ENCODE peak calls at places on chromosomes 12 and 14, in seven cellular contexts. One of them, this sample, is unnamed.

GRCh38 chr14:61147369-61147897 is 133.7 kb downstream of the TMEM30B start:
- DNase-seq in Peyer's patch: no peak
- DNase-seq in fibroblast of pulmonary artery: peak
- DNase-seq in BJ: no peak
- DNase-seq in H54: no peak
- DNase-seq in activated B cell treated with CpG ODN at 0.5 μM for 24 hours: no peak
- DNase-seq in naive thymus-derived CD8-positive, alpha-beta T cell: no peak
- DNase-seq in this sample: no peak

GRCh38 chr14:93688239-93688666 is 100.0 kb downstream of the PRIMA1 start:
- DNase-seq in activated B cell treated with CpG ODN at 0.5 μM for 24 hours: no peak
- DNase-seq in fibroblast of pulmonary artery: no peak
- DNase-seq in BJ: no peak
- DNase-seq in naive thymus-derived CD8-positive, alpha-beta T cell: no peak
- DNase-seq in Peyer's patch: no peak
- DNase-seq in H54: no peak
- DNase-seq in this sample: no peak

GRCh38 chr12:115227137-115227615 is 543.2 kb upstream of the TBX3 start:
- DNase-seq in naive thymus-derived CD8-positive, alpha-beta T cell: no peak
- DNase-seq in BJ: peak
- DNase-seq in fibroblast of pulmonary artery: peak
- DNase-seq in Peyer's patch: no peak
- DNase-seq in H54: peak
- DNase-seq in activated B cell treated with CpG ODN at 0.5 μM for 24 hours: no peak
- DNase-seq in this sample: no peak

GRCh38 chr14:97065305-97066067 is 268.3 kb downstream of the VRK1 start:
- DNase-seq in Peyer's patch: no peak
- DNase-seq in activated B cell treated with CpG ODN at 0.5 μM for 24 hours: no peak
- DNase-seq in naive thymus-derived CD8-positive, alpha-beta T cell: no peak
- DNase-seq in fibroblast of pulmonary artery: no peak
- DNase-seq in BJ: no peak
- DNase-seq in H54: no peak
- DNase-seq in this sample: no peak

GRCh38 chr14:49512147-49512551 is 74.0 kb downstream of the RPS29 start:
- DNase-seq in H54: peak
- DNase-seq in fibroblast of pulmonary artery: peak
- DNase-seq in Peyer's patch: no peak
- DNase-seq in BJ: peak
- DNase-seq in activated B cell treated with CpG ODN at 0.5 μM for 24 hours: no peak
- DNase-seq in naive thymus-derived CD8-positive, alpha-beta T cell: no peak
- DNase-seq in this sample: no peak

GRCh38 chr12:49705479-49706267 is 1.5 kb downstream of the FMNL3 start:
- DNase-seq in Peyer's patch: no peak
- DNase-seq in naive thymus-derived CD8-positive, alpha-beta T cell: no peak
- DNase-seq in H54: peak
- DNase-seq in activated B cell treated with CpG ODN at 0.5 μM for 24 hours: peak
- DNase-seq in BJ: no peak
- DNase-seq in fibroblast of pulmonary artery: peak
- DNase-seq in this sample: no peak

GRCh38 chr12:62346817-62347216 is 86.6 kb downstream of the USP15 start:
- DNase-seq in naive thymus-derived CD8-positive, alpha-beta T cell: no peak
- DNase-seq in fibroblast of pulmonary artery: no peak
- DNase-seq in Peyer's patch: no peak
- DNase-seq in H54: no peak
- DNase-seq in activated B cell treated with CpG ODN at 0.5 μM for 24 hours: no peak
- DNase-seq in BJ: no peak
- DNase-seq in this sample: no peak

GRCh38 chr12:68119724-68120211 is 39.8 kb downstream of the IFNG start:
- DNase-seq in BJ: no peak
- DNase-seq in naive thymus-derived CD8-positive, alpha-beta T cell: no peak
- DNase-seq in Peyer's patch: no peak
- DNase-seq in H54: no peak
- DNase-seq in activated B cell treated with CpG ODN at 0.5 μM for 24 hours: no peak
- DNase-seq in fibroblast of pulmonary artery: no peak
- DNase-seq in this sample: no peak

GRCh38 chr12:68454855-68455254 is 122.7 kb upstream of the MDM1 start:
- DNase-seq in activated B cell treated with CpG ODN at 0.5 μM for 24 hours: no peak
- DNase-seq in Peyer's patch: no peak
- DNase-seq in fibroblast of pulmonary artery: no peak
- DNase-seq in naive thymus-derived CD8-positive, alpha-beta T cell: no peak
- DNase-seq in BJ: no peak
- DNase-seq in H54: no peak
- DNase-seq in this sample: no peak

This sample was measured in KG1.